ENCODE peak calls at places on chromosome 15, in four cellular contexts. V is astrocyte, Y is neural progenitor cell, E is testis. H is an unnamed sample. For H3K9me3, the result is how much of the 10 kb centered on the place peaks cover.

GRCh38 chr15:84862214-84862975 is 22.1 kb upstream of the SLC28A1 start:
- DNase-seq in V (no peak), Y (no peak), E (no peak), H (no peak)

GRCh38 chr15:60661075-60661645 is 182.2 kb upstream of the ICE2 start:
- DNase-seq in Y (no peak), E (no peak), V (no peak), H (no peak)

GRCh38 chr15:92294759-92295158 is 98.9 kb upstream of the ST8SIA2 start:
- DNase-seq in V (no peak), Y (no peak), E (no peak), H (no peak)

GRCh38 chr15:82571722-82572222 is 31.5 kb upstream of the RPS17 start:
- DNase-seq in Y (peak), E (peak), V (peak), H (no peak)

GRCh38 chr15:99433026-99433756 is 132.6 kb upstream of the MEF2A start:
- DNase-seq in Y (no peak), V (no peak), E (no peak), H (no peak)

GRCh38 chr15:72998226-72998625 is 54.0 kb upstream of the NEO1 start:
- DNase-seq in V (no peak), Y (no peak), E (peak), H (peak)

GRCh38 chr15:50114381-50114780 is 4.7 kb downstream of the ATP8B4 start:
- DNase-seq in Y (no peak), V (no peak), E (no peak), H (no peak)

GRCh38 chr15:42729409-42729808 is 7.5 kb downstream of the CDAN1 start:
- DNase-seq in E (no peak), Y (no peak), V (no peak), H (no peak)

GRCh38 chr15:68305420-68305871 is 27.9 kb downstream of the FEM1B start:
- DNase-seq in Y (no peak), E (peak), V (no peak), H (peak)

GRCh38 chr15:99135194-99135593 is 30.3 kb downstream of the SYNM start:
- DNase-seq in E (no peak), Y (no peak), V (no peak), H (no peak)

DNA sequence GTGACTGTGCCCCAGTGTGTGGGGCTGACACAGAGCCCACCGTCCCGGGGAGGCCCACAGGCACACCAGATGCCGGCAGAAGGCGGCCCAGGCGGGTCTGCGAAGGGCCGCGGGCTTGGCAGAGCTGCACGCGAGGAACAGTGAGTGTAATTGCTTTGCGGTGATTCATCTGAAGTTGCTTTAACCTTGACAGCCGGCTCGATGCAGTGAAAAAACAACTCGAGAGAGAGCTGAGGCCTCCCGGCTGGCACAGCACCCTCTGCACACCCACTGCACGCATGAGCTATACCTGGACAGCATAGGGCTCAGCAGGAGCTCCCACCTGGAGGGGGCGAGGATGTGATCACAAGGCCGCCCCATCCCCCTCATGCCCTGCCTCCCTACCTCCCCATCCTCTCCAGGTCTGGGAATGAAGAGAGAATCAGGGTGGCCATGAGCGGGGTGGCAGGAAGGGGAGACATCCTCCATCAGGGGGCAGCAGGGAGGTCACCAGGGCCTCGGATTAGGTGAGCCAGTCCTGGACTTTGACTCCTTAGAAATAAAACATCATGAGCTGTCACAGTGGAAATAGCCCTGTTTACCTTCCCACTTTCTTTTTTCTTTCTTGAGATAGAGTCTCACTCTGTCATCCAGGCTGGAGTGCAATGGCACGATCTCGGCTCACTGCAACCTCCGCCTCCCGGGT is 172.6 kb downstream of the MEGF11 start:
- DNase-seq in V (peak), E (peak), Y (peak), H (no peak)
- TF ChIP-seq CTCF in V (no peak), E (no peak), Y (peak), H (no peak)

GRCh38 chr15:67290319-67290718 is 35.7 kb downstream of the IQCH start:
- DNase-seq in Y (no peak), V (no peak), E (no peak), H (no peak)
- H3K9me3 ChIP-seq in Y (under half), V (under half), E (under half), H (under half)

DNA sequence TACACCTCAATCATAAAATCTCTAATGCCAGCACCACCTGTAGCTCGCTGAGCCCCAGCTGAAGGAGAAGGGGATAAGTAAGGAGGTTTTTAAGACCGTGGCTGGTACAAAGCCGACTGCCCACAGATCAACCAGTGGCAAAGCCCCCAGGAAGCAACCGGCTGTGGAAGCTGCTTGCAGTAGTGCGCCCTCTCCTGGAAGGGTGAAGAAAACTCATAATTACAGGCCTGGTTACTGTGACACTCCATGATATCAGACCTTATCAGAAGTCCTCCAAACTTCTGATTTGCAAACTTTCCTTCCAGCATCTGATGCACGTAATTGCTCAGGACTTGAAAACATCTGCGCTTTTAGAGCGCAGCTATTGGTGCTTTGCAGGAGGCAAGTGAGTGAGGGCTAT is 63.1 kb upstream of the MCTP2 start:
- DNase-seq in V (no peak), E (peak), Y (peak), H (no peak)
- TF ChIP-seq CTCF in V (no peak), E (no peak), Y (peak), H (no peak)

DNA sequence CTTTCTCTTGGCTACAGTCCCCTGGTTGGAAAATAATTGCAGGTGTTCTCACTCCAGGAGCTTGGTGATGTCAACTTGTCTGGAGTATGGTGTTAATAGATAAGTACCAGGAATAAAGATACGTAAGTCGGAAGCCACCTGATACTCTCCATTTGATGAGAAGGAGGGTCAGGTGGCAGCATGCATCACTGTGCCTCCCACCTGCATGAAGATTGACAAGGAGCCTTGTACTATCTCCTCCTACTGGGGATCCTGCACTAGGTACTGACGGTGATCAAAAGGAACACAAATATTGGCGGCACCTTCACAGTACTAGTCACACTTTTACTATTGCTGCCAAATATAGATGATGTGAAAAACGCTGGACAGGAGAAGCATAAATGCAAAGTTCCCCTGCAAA is 32.6 kb upstream of the GABRB3 start:
- DNase-seq in V (no peak), Y (no peak), E (no peak), H (no peak)
- H3K9me3 ChIP-seq in V (under half), Y (under half), E (under half), H (under half)

DNA sequence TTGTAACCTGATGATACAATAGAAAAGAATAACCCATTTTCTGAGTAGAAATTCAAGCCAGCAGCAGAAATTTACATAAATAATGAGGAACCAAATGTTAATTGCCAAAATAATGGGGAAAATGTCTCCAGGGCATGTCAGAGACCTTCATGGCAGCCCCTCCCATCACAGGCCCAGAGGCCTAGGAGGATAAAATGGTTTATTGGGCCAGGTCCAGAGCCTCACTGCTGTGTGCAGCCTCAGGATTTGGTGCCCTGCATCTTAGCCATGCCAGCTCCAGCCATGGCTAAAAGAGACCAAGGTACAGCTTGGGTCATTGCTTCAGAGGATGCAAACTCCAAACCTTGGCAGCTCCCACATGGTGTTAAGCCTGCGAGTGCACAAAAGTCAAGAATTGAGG is 352.1 kb upstream of the MEIS2 start:
- DNase-seq in E (no peak), V (no peak), Y (no peak), H (no peak)
- TF ChIP-seq CTCF in E (no peak), V (no peak), Y (no peak), H (no peak)

GRCh38 chr15:48176097-48176496 is 2.0 kb downstream of the MYEF2 start:
- DNase-seq in E (no peak), V (peak), Y (no peak), H (no peak)
- H3K9me3 ChIP-seq in E (under half), V (under half), Y (under half), H (under half)

GRCh38 chr15:57559875-57560274 is 31.8 kb upstream of the MYZAP start:
- DNase-seq in Y (peak), E (peak), V (no peak), H (no peak)
- TF ChIP-seq CTCF in Y (peak), E (peak), V (peak), H (peak)

DNA sequence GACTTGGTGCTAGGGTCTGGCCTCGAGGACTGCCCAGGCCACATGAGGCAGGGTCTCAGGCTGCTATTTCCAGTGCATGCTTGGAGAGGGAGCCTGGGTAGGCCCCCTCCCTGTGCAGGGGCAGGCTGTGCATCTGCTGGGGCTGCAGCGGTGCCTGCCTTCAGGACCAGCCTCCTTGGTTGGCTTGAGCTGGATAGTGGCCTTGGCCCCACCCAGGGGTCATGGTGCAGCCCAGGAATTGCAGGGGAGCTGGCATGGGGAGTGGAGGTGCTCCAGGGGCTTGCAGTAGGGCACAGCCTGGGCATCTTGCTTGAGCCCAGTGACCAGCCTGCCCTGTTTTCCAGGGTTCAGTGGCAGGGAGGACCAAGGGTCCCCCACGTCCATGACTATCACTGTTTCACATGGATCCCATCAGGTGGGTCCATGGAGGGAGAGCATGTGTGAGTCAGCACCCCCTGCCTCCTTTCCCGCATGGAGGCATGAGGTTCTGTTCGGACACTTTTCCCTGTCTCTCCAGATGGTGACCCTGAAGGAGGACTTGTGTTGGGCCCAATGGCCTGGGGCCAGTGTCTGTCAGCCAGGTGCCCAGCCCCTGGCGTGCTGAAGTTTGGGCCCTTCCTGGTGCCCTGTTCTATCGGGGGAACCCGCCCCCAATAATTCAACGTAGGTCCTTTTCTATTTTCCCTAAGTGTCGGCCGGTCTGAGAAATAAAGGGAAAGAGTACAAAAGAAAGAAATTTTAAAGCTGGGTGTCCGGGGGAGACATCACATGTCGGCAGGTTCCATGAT is 218.6 kb downstream of the SNRPN start:
- DNase-seq in E (no peak), Y (no peak), V (no peak), H (no peak)
- H3K9me3 ChIP-seq in E (under half), Y (under half), V (under half), H (half or more)

GRCh38 chr15:89243691-89244511 is at the start of gene FANCI:
- DNase-seq in E (peak), Y (peak), V (peak), H (peak)
- TF ChIP-seq CTCF in E (peak), Y (peak), V (peak), H (peak)